ENCODE peak calls at places on chromosomes 6 and 20, in seven cellular contexts. One of them, this sample, is unnamed.

GRCh38 chr6:159665868-159666635 is 27.0 kb downstream of the SOD2 start:
- DNase-seq in neuronal stem cell: no peak
- DNase-seq in IMR-90: peak; percentile 50
- DNase-seq in H1: no peak
- DNase-seq in trophoblast cell: no peak
- DNase-seq in mesendoderm: no peak
- DNase-seq in mesenchymal stem cell: no peak
- DNase-seq in this sample: no peak

GRCh38 chr20:59137532-59137931 is 26.1 kb upstream of the ZNF831 start:
- DNase-seq in IMR-90: no peak
- DNase-seq in neuronal stem cell: no peak
- DNase-seq in H1: no peak
- DNase-seq in mesenchymal stem cell: no peak
- DNase-seq in trophoblast cell: no peak
- DNase-seq in mesendoderm: no peak
- DNase-seq in this sample: no peak

GRCh38 chr6:157020398-157021266 is 243.5 kb downstream of the ARID1B start:
- DNase-seq in neuronal stem cell: no peak
- DNase-seq in mesendoderm: peak; percentile 89
- DNase-seq in H1: no peak
- DNase-seq in mesenchymal stem cell: peak; percentile 79
- DNase-seq in trophoblast cell: peak; percentile 54
- DNase-seq in IMR-90: peak; percentile 67
- DNase-seq in this sample: peak; percentile 49

GRCh38 chr6:1029196-1029595 is 282.7 kb upstream of the FOXQ1 start:
- DNase-seq in neuronal stem cell: no peak
- DNase-seq in mesendoderm: no peak
- DNase-seq in IMR-90: no peak
- DNase-seq in mesenchymal stem cell: no peak
- DNase-seq in trophoblast cell: no peak
- DNase-seq in H1: no peak
- DNase-seq in this sample: no peak

GRCh38 chr6:4640139-4640538 is 136.1 kb upstream of the CDYL start:
- DNase-seq in trophoblast cell: peak; percentile 65
- DNase-seq in mesenchymal stem cell: peak; percentile 19
- DNase-seq in IMR-90: peak; percentile 89
- DNase-seq in neuronal stem cell: no peak
- DNase-seq in H1: no peak
- DNase-seq in mesendoderm: no peak
- DNase-seq in this sample: no peak

GRCh38 chr20:40309731-40310130 is 379.3 kb downstream of the MAFB start:
- DNase-seq in H1: no peak
- DNase-seq in mesendoderm: no peak
- DNase-seq in trophoblast cell: no peak
- DNase-seq in neuronal stem cell: no peak
- DNase-seq in mesenchymal stem cell: no peak
- DNase-seq in IMR-90: no peak
- DNase-seq in this sample: no peak

GRCh38 chr6:147585256-147585655 is 76.8 kb downstream of the SAMD5 start:
- DNase-seq in H1: no peak
- DNase-seq in trophoblast cell: no peak
- DNase-seq in mesendoderm: peak; percentile 2
- DNase-seq in neuronal stem cell: no peak
- DNase-seq in mesenchymal stem cell: no peak
- DNase-seq in IMR-90: no peak
- DNase-seq in this sample: no peak

GRCh38 chr6:139942333-139942732 is 567.9 kb upstream of the CITED2 start:
- DNase-seq in IMR-90: no peak
- DNase-seq in H1: no peak
- DNase-seq in mesendoderm: no peak
- DNase-seq in mesenchymal stem cell: no peak
- DNase-seq in neuronal stem cell: no peak
- DNase-seq in trophoblast cell: no peak
- DNase-seq in this sample: no peak

GRCh38 chr6:143747347-143747842 is 69.6 kb downstream of the PHACTR2 start:
- DNase-seq in trophoblast cell: no peak
- DNase-seq in neuronal stem cell: no peak
- DNase-seq in H1: no peak
- DNase-seq in IMR-90: no peak
- DNase-seq in mesendoderm: peak; percentile 92
- DNase-seq in mesenchymal stem cell: no peak
- DNase-seq in this sample: peak; percentile 48

DNA sequence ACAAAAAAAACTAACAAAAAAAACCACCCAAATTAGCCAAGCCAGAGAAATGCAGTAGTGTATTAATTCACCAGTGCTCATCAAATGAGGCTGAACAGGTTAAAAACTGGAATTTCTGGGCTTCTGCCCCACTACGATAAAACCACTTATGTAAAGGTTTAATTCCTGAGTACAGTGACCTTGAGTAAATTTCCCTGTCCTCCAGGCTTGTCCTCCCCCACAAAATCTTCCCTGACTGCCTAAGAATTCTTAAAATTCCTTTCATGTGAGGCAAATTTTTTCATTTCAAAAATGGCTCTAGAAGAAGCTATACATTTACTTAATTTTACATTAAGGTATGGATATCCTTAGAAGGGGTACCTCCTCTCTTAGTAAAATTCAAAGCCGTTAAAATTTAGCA is 80.1 kb upstream of the ID4 start:
- DNase-seq in IMR-90: peak; percentile 39
- DNase-seq in neuronal stem cell: no peak
- DNase-seq in mesenchymal stem cell: no peak
- DNase-seq in mesendoderm: peak; percentile 66
- DNase-seq in trophoblast cell: peak; percentile 39
- DNase-seq in H1: no peak
- DNase-seq in this sample: no peak
- H2BK5ac ChIP-seq in IMR-90: peak overlapping the region; percentile 80
- H2BK5ac ChIP-seq in neuronal stem cell: no peak overlapping the region
- H2BK5ac ChIP-seq in mesenchymal stem cell: no peak overlapping the region
- H2BK5ac ChIP-seq in mesendoderm: no peak overlapping the region
- H2BK5ac ChIP-seq in trophoblast cell: no peak overlapping the region
- H2BK5ac ChIP-seq in H1: no peak overlapping the region
- H2BK5ac ChIP-seq in this sample: no peak overlapping the region

DNA sequence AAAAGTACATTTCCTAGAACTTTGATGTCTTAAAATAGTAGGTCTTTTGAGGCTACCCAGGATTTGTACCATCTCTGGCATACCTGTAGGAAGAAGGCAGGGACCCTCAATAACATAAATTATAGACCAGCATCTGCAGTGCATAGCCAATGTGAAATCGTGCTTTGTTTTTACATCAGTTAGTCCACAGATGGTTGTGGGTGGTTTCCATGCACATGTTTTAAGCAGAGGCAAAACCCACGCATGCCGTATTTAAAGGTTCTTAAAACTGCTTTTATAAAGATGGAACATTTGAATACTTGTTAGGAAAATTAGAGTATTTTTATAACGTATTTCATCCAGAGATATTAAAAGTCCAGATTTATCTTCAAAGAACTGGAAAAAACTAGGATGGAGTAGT is 66.3 kb downstream of the SH3BGRL2 start:
- DNase-seq in IMR-90: no peak
- DNase-seq in mesenchymal stem cell: no peak
- DNase-seq in neuronal stem cell: no peak
- DNase-seq in H1: no peak
- DNase-seq in mesendoderm: no peak
- DNase-seq in trophoblast cell: no peak
- DNase-seq in this sample: no peak
- H3K4ac ChIP-seq in IMR-90: no peak overlapping the region
- H3K4ac ChIP-seq in mesenchymal stem cell: no peak overlapping the region
- H3K4ac ChIP-seq in neuronal stem cell: no peak overlapping the region
- H3K4ac ChIP-seq in H1: no peak overlapping the region
- H3K4ac ChIP-seq in mesendoderm: no peak overlapping the region
- H3K4ac ChIP-seq in trophoblast cell: no peak overlapping the region
- H3K4ac ChIP-seq in this sample: no peak overlapping the region

GRCh38 chr20:32762754-32763201 is 593 bp downstream of the DNMT3B start:
- DNase-seq in trophoblast cell: peak; percentile 4
- DNase-seq in IMR-90: no peak
- DNase-seq in H1: no peak
- DNase-seq in mesendoderm: peak; percentile 49
- DNase-seq in neuronal stem cell: no peak
- DNase-seq in mesenchymal stem cell: peak; percentile 27
- DNase-seq in this sample: no peak

GRCh38 chr20:32772046-32772445 is 9.9 kb downstream of the DNMT3B start:
- DNase-seq in neuronal stem cell: no peak
- DNase-seq in mesenchymal stem cell: no peak
- DNase-seq in IMR-90: no peak
- DNase-seq in trophoblast cell: peak; percentile 60
- DNase-seq in H1: no peak
- DNase-seq in mesendoderm: no peak
- DNase-seq in this sample: no peak

GRCh38 chr20:32763202-32763999 is 1.2 kb downstream of the DNMT3B start:
- DNase-seq in mesendoderm: peak; percentile 62
- DNase-seq in H1: no peak
- DNase-seq in mesenchymal stem cell: no peak
- DNase-seq in trophoblast cell: peak; percentile 13
- DNase-seq in neuronal stem cell: no peak
- DNase-seq in IMR-90: no peak
- DNase-seq in this sample: no peak

GRCh38 chr20:32764000-32764960 is 2.1 kb downstream of the DNMT3B start:
- DNase-seq in H1: peak; percentile 80
- DNase-seq in neuronal stem cell: no peak
- DNase-seq in trophoblast cell: no peak
- DNase-seq in mesenchymal stem cell: no peak
- DNase-seq in IMR-90: no peak
- DNase-seq in mesendoderm: peak; percentile 97
- DNase-seq in this sample: peak; percentile 92

DNA sequence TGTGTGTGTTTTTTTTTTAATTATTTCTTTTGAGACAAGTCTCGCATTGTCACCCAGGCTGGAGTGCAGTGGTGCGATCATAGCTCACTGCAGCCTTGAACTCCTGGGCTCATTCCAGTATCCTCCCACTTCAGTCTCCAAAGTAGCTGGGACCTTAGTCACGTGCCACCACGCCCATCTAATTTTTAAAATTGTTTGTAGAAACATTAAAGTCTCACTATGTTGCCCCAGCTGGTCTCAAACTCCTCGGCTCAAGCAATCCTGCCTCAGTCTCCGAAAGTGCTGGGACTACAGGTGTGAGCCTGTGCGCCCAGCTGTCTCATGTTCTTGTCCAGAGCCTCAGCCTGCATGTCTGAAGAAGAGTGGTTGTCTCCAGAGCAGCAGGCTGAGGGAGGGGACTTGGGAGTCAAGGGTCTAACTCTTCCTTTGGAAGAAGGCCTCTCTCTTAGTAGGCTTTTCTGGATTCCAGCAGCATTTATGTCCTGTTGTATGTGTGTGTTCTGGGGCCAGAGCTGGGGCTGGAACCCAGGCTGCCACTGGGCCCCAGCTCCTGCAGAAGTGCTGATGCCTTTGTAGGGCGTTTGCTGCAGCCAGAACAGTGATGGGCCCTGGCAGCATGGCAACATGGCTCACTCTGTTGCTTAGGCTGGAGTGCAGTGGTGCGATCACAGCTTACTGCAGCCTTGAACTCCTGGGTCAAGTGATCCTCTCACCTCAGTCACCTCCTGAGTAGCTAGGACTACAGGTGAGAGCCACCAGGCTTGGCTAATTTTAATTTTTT is 5.4 kb downstream of the DNMT3B start:
- DNase-seq in neuronal stem cell: no peak
- DNase-seq in mesendoderm: no peak
- DNase-seq in mesenchymal stem cell: no peak
- DNase-seq in H1: no peak
- DNase-seq in trophoblast cell: no peak
- DNase-seq in IMR-90: no peak
- DNase-seq in this sample: no peak
- H3K27ac ChIP-seq in neuronal stem cell: no peak overlapping the region
- H3K27ac ChIP-seq in mesendoderm: no peak overlapping the region
- H3K27ac ChIP-seq in mesenchymal stem cell: no peak overlapping the region
- H3K27ac ChIP-seq in H1: no peak overlapping the region
- H3K27ac ChIP-seq in trophoblast cell: no peak overlapping the region
- H3K27ac ChIP-seq in IMR-90: no peak overlapping the region
- H3K27ac ChIP-seq in this sample: no peak overlapping the region

GRCh38 chr20:54772931-54773642 is 297.7 kb downstream of the DOK5 start:
- DNase-seq in IMR-90: no peak
- DNase-seq in neuronal stem cell: no peak
- DNase-seq in mesendoderm: peak; percentile 17
- DNase-seq in mesenchymal stem cell: no peak
- DNase-seq in H1: no peak
- DNase-seq in trophoblast cell: peak; percentile 90
- DNase-seq in this sample: no peak
- H2BK5ac ChIP-seq in IMR-90: no peak overlapping the region
- H2BK5ac ChIP-seq in neuronal stem cell: no peak overlapping the region
- H2BK5ac ChIP-seq in mesendoderm: no peak overlapping the region
- H2BK5ac ChIP-seq in mesenchymal stem cell: no peak overlapping the region
- H2BK5ac ChIP-seq in H1: no peak overlapping the region
- H2BK5ac ChIP-seq in trophoblast cell: no peak overlapping the region
- H2BK5ac ChIP-seq in this sample: no peak overlapping the region

GRCh38 chr6:14887181-14887580 is 358.7 kb upstream of the JARID2 start:
- DNase-seq in neuronal stem cell: no peak
- DNase-seq in trophoblast cell: no peak
- DNase-seq in mesenchymal stem cell: no peak
- DNase-seq in IMR-90: no peak
- DNase-seq in H1: no peak
- DNase-seq in mesendoderm: no peak
- DNase-seq in this sample: no peak
- H3K4ac ChIP-seq in neuronal stem cell: no peak overlapping the region
- H3K4ac ChIP-seq in trophoblast cell: no peak overlapping the region
- H3K4ac ChIP-seq in mesenchymal stem cell: peak overlapping the region; percentile 17
- H3K4ac ChIP-seq in IMR-90: no peak overlapping the region
- H3K4ac ChIP-seq in H1: no peak overlapping the region
- H3K4ac ChIP-seq in mesendoderm: no peak overlapping the region
- H3K4ac ChIP-seq in this sample: no peak overlapping the region

GRCh38 chr6:40996591-40997247 is 42.3 kb downstream of the UNC5CL start:
- DNase-seq in neuronal stem cell: peak; percentile 31
- DNase-seq in mesenchymal stem cell: peak; percentile 88
- DNase-seq in trophoblast cell: no peak
- DNase-seq in mesendoderm: peak; percentile 92
- DNase-seq in IMR-90: peak; percentile 17
- DNase-seq in H1: no peak
- DNase-seq in this sample: peak; percentile 55
- H3K27ac ChIP-seq in neuronal stem cell: peak overlapping the region; percentile 82
- H3K27ac ChIP-seq in mesenchymal stem cell: peak overlapping the region; percentile 88
- H3K27ac ChIP-seq in trophoblast cell: peak overlapping the region; percentile 57
- H3K27ac ChIP-seq in mesendoderm: peak overlapping the region; percentile 92
- H3K27ac ChIP-seq in IMR-90: peak overlapping the region; percentile 26
- H3K27ac ChIP-seq in H1: peak overlapping the region; percentile 86
- H3K27ac ChIP-seq in this sample: peak overlapping the region; percentile 72